ENCODE peak calls at places on chromosome 16, in seven cellular contexts. G, R, K, E, L, Q and M are unnamed samples.

GRCh38 chr16:31181102-31181830 is 1.3 kb downstream of the FUS start:
- DNase-seq in K (peak), R (peak), G (peak), L (no peak), Q (peak), E (peak), M (peak)

GRCh38 chr16:47143677-47144558 is at the start of gene NETO2:
- DNase-seq in K (peak), G (peak), R (peak), Q (peak), L (peak), E (peak), M (peak)

GRCh38 chr16:79009911-79010310 is 590.6 kb downstream of the MAF start:
- DNase-seq in L (no peak), G (no peak), Q (no peak), K (no peak), R (no peak), E (no peak), M (no peak)

GRCh38 chr16:47073223-47074155 is 70.3 kb downstream of the NETO2 start:
- DNase-seq in Q (peak), L (no peak), E (no peak), K (no peak), G (no peak), R (no peak), M (peak)

GRCh38 chr16:78122774-78123315 is 23.4 kb downstream of the WWOX start:
- DNase-seq in Q (peak), G (peak), R (no peak), L (no peak), E (peak), K (peak), M (peak)

GRCh38 chr16:73065617-73066313 is 17.8 kb upstream of the ZFHX3 start:
- DNase-seq in G (no peak), E (no peak), L (no peak), R (no peak), Q (no peak), K (no peak), M (no peak)

GRCh38 chr16:28587386-28587785 is 9.5 kb downstream of the SULT1A2 start:
- DNase-seq in K (no peak), L (no peak), G (no peak), Q (no peak), R (no peak), E (no peak), M (no peak)

GRCh38 chr16:85420501-85421337 is 192.4 kb upstream of the GSE1 start:
- DNase-seq in Q (no peak), L (peak), K (peak), E (no peak), G (peak), R (peak), M (peak)

GRCh38 chr16:56576585-56577299 is 11.9 kb downstream of the MT4 start:
- DNase-seq in G (peak), Q (no peak), L (peak), K (peak), R (peak), E (peak), M (peak)

GRCh38 chr16:8848939-8849391 is 19.8 kb downstream of the CARHSP1 start:
- DNase-seq in Q (no peak), E (no peak), R (no peak), L (no peak), K (no peak), G (peak), M (no peak)

GRCh38 chr16:69762843-69763556 is 868 bp downstream of the WWP2 start:
- DNase-seq in E (no peak), G (peak), Q (no peak), K (peak), R (no peak), L (no peak), M (no peak)

GRCh38 chr16:79278506-79278905 is 322.0 kb downstream of the MAF start:
- DNase-seq in E (no peak), Q (no peak), R (peak), K (no peak), L (no peak), G (no peak), M (no peak)

GRCh38 chr16:50448981-50449380 is 80.2 kb upstream of the BRD7 start:
- DNase-seq in L (no peak), E (no peak), G (no peak), K (no peak), Q (no peak), R (no peak), M (no peak)

GRCh38 chr16:66335704-66336329 is 30.7 kb upstream of the CDH5 start:
- DNase-seq in K (peak), G (peak), Q (peak), L (no peak), E (no peak), R (no peak), M (peak)

GRCh38 chr16:52456368-52456767 is 90.6 kb downstream of the TOX3 start:
- DNase-seq in L (no peak), R (no peak), G (no peak), Q (no peak), E (no peak), K (no peak), M (no peak)

GRCh38 chr16:76946879-76947278 is 244.1 kb upstream of the MON1B start:
- DNase-seq in K (peak), Q (peak), E (no peak), L (no peak), R (no peak), G (peak), M (no peak)

GRCh38 chr16:51818342-51818944 is 667.4 kb upstream of the SALL1 start:
- DNase-seq in E (peak), K (peak), R (peak), Q (no peak), G (peak), L (peak), M (peak)

GRCh38 chr16:3760518-3760917 is 43.2 kb upstream of the TRAP1 start:
- DNase-seq in L (no peak), K (no peak), R (no peak), G (no peak), Q (no peak), E (no peak), M (no peak)

GRCh38 chr16:53518550-53519416 is 15.8 kb upstream of the AKTIP start:
- DNase-seq in E (peak), Q (no peak), K (peak), L (no peak), G (peak), R (peak), M (peak)

GRCh38 chr16:4663756-4664465 is 29.5 kb upstream of the NUDT16L1 start:
- DNase-seq in Q (peak), R (no peak), L (no peak), G (peak), E (no peak), K (peak), M (no peak)

GRCh38 chr16:48635199-48635718 is 25.3 kb upstream of the N4BP1 start:
- DNase-seq in Q (no peak), R (no peak), L (no peak), K (no peak), E (no peak), G (no peak), M (no peak)

GRCh38 chr16:83954577-83955016 is 1.6 kb downstream of the OSGIN1 start:
- DNase-seq in E (no peak), R (no peak), G (peak), L (no peak), Q (no peak), K (peak), M (no peak)

GRCh38 chr16:56332464-56333079 is 92.8 kb downstream of the AMFR start:
- DNase-seq in E (peak), G (peak), L (peak), Q (no peak), R (no peak), K (peak), M (no peak)

GRCh38 chr16:66899945-66900688 is 18.6 kb downstream of the CDH16 start:
- DNase-seq in L (no peak), G (peak), Q (no peak), K (peak), R (no peak), E (peak), M (peak)

GRCh38 chr16:69554495-69554894 is 11.3 kb upstream of the NFAT5 start:
- DNase-seq in K (no peak), L (no peak), E (no peak), Q (no peak), R (no peak), G (no peak), M (peak)

GRCh38 chr16:19130852-19131808 is 17.4 kb downstream of the ITPRIPL2 start:
- DNase-seq in E (peak), G (peak), K (peak), L (no peak), Q (no peak), R (no peak), M (peak)

GRCh38 chr16:25257504-25257955 is at the start of gene ZKSCAN2:
- DNase-seq in R (peak), Q (peak), G (peak), L (peak), K (peak), E (peak), M (peak)

GRCh38 chr16:72437891-72438290 is 265.9 kb upstream of the PMFBP1 start:
- DNase-seq in Q (no peak), R (no peak), K (no peak), E (no peak), G (no peak), L (no peak), M (no peak)

GRCh38 chr16:49615606-49616005 is 240.3 kb downstream of the ZNF423 start:
- DNase-seq in L (no peak), R (no peak), E (no peak), G (no peak), K (no peak), Q (no peak), M (no peak)

GRCh38 chr16:53211253-53211652 is 156.5 kb downstream of the CHD9 start:
- DNase-seq in G (no peak), L (no peak), R (no peak), Q (no peak), E (no peak), K (no peak), M (no peak)

GRCh38 chr16:81876273-81876900 is 97.3 kb downstream of the PLCG2 start:
- DNase-seq in K (no peak), E (no peak), R (no peak), G (no peak), L (no peak), Q (no peak), M (no peak)

GRCh38 chr16:81036751-81037350 is 1.2 kb downstream of the ATMIN start:
- DNase-seq in K (peak), R (no peak), E (no peak), L (no peak), G (no peak), Q (no peak), M (no peak)

GRCh38 chr16:57807968-57808528 is 5.8 kb upstream of the KIFC3 start:
- DNase-seq in G (peak), R (peak), L (peak), Q (peak), K (peak), E (peak), M (peak)

GRCh38 chr16:81069063-81069462 is 8.0 kb downstream of the C16orf46 start:
- DNase-seq in E (no peak), K (no peak), L (no peak), Q (no peak), R (no peak), G (no peak), M (no peak)